ENCODE peak calls at places on chromosome 12, in four cellular contexts. C, R, O and Z are unnamed samples.

GRCh38 chr12:109871678-109872314 is 8.5 kb downstream of the GLTP start:
- DNase-seq in C (no peak), R (no peak), O (no peak), Z (no peak)

GRCh38 chr12:53502331-53502730 is 1.2 kb downstream of the TARBP2 start:
- DNase-seq in C (no peak), R (no peak), O (no peak), Z (no peak)

GRCh38 chr12:617304-617915 is 45.8 kb downstream of the NINJ2 start:
- DNase-seq in C (peak), R (no peak), O (no peak), Z (no peak)

GRCh38 chr12:85530486-85530885 is 250.5 kb downstream of the ALX1 start:
- DNase-seq in C (no peak), R (no peak), O (no peak), Z (no peak)

GRCh38 chr12:111298583-111299436 is 70.1 kb downstream of the PHETA1 start:
- DNase-seq in C (peak), R (peak), O (peak), Z (peak)

GRCh38 chr12:101777476-101777875 is 38.2 kb upstream of the SYCP3 start:
- DNase-seq in C (no peak), R (no peak), O (no peak), Z (no peak)

GRCh38 chr12:124548854-124549378 is 18.5 kb downstream of the NCOR2 start:
- DNase-seq in C (no peak), R (no peak), O (no peak), Z (no peak)

GRCh38 chr12:98594050-98594853 is 766 bp downstream of the SLC25A3 start:
- DNase-seq in C (peak), R (no peak), O (peak), Z (no peak)